ENCODE peak calls at places on chromosomes 3 and 15, in four cellular contexts. F, Z, O and J are unnamed samples.

GRCh38 chr15:55917881-55918296 is 75.5 kb downstream of the NEDD4 start:
- DNase-seq in F (no peak), Z (peak; percentile 90), O (peak; percentile 33), J (no peak)

GRCh38 chr3:156150434-156151066 is 30.2 kb downstream of the KCNAB1 start:
- DNase-seq in F (peak; percentile 15), Z (peak; percentile 63), O (peak; percentile 67), J (peak; percentile 32)

GRCh38 chr3:135224963-135225362 is 429.9 kb downstream of the EPHB1 start:
- DNase-seq in F (no peak), Z (no peak), O (no peak), J (no peak)

GRCh38 chr15:52100807-52101206 is 11.8 kb downstream of the BCL2L10 start:
- DNase-seq in F (no peak), Z (peak; percentile 96), O (no peak), J (no peak)

GRCh38 chr15:90141646-90142045 is 39.4 kb upstream of the IDH2 start:
- DNase-seq in F (no peak), Z (peak; percentile 71), O (no peak), J (no peak)

GRCh38 chr3:9808345-9809037 is 1.6 kb upstream of the TTLL3 start:
- DNase-seq in F (no peak), Z (peak; percentile 36), O (no peak), J (peak; percentile 80)

GRCh38 chr3:165518346-165518745 is 318.9 kb downstream of the BCHE start:
- DNase-seq in F (no peak), Z (no peak), O (no peak), J (no peak)

GRCh38 chr15:61530769-61531168 is 301.7 kb upstream of the RORA start:
- DNase-seq in F (no peak), Z (no peak), O (no peak), J (peak; percentile 32)

GRCh38 chr3:23667536-23668429 is 138.0 kb upstream of the UBE2E1 start:
- DNase-seq in F (no peak), Z (peak; percentile 70), O (no peak), J (no peak)

GRCh38 chr15:72198410-72199270 is 1.1 kb upstream of the GRAMD2A start:
- DNase-seq in F (no peak), Z (no peak), O (no peak), J (no peak)

GRCh38 chr3:25861566-25861965 is 71.7 kb downstream of the OXSM start:
- DNase-seq in F (no peak), Z (no peak), O (no peak), J (no peak)

GRCh38 chr3:127800508-127800907 is 21.8 kb downstream of the MGLL start:
- DNase-seq in F (no peak), Z (peak; percentile 70), O (peak; percentile 24), J (no peak)

GRCh38 chr15:85706779-85707518 is 87.8 kb downstream of the KLHL25 start:
- DNase-seq in F (no peak), Z (peak; percentile 51), O (peak; percentile 76), J (no peak)

GRCh38 chr15:77665530-77666295 is 33.0 kb upstream of the LINGO1 start:
- DNase-seq in F (no peak), Z (no peak), O (no peak), J (no peak)

GRCh38 chr3:124809039-124809438 is 78.1 kb downstream of the ITGB5 start:
- DNase-seq in F (no peak), Z (no peak), O (no peak), J (no peak)

GRCh38 chr15:95551580-95551979 is 778.9 kb upstream of the NR2F2 start:
- DNase-seq in F (no peak), Z (no peak), O (no peak), J (no peak)

GRCh38 chr3:124628865-124629264 is 101.4 kb upstream of the UMPS start:
- DNase-seq in F (no peak), Z (no peak), O (no peak), J (no peak)

GRCh38 chr3:195207731-195208130 is 63.2 kb downstream of the XXYLT1 start:
- DNase-seq in F (no peak), Z (peak; percentile 67), O (no peak), J (no peak)

GRCh38 chr3:66121288-66121687 is 82.6 kb upstream of the MAGI1 start:
- DNase-seq in F (no peak), Z (peak; percentile 68), O (no peak), J (no peak)

GRCh38 chr3:195196266-195196665 is 74.7 kb downstream of the XXYLT1 start:
- DNase-seq in F (no peak), Z (peak; percentile 69), O (no peak), J (no peak)

GRCh38 chr3:104952587-104952986 is 414.1 kb upstream of the ALCAM start:
- DNase-seq in F (no peak), Z (peak; percentile 98), O (no peak), J (no peak)

GRCh38 chr3:65196663-65197062 is 508.9 kb upstream of the ADAMTS9 start:
- DNase-seq in F (no peak), Z (no peak), O (no peak), J (no peak)

GRCh38 chr15:52008698-52009434 is 10.2 kb upstream of the MAPK6 start:
- DNase-seq in F (no peak), Z (no peak), O (no peak), J (no peak)